ENCODE peak calls at places on chromosomes 5 and 9, in six cellular contexts. One of them, this sample, is unnamed.

GRCh38 chr5:151095341-151096000 is 14.6 kb upstream of the TNIP1 start:
- DNase-seq in Right ventricle myocardium superior: peak; percentile 71
- DNase-seq in NAMALWA: no peak
- DNase-seq in activated effector memory CD4-positive, alpha-beta T cell treated with anti-CD3 and anti-CD28 coated beads, Interleukin-2, amount 50 U/mL, for 16 hours: peak; percentile 67
- DNase-seq in anterior cingulate cortex: no peak
- DNase-seq in germinal center: no peak
- DNase-seq in this sample: peak; percentile 17

GRCh38 chr5:65672787-65673186 is 48.0 kb downstream of the SHLD3 start:
- DNase-seq in NAMALWA: no peak
- DNase-seq in activated effector memory CD4-positive, alpha-beta T cell treated with anti-CD3 and anti-CD28 coated beads, Interleukin-2, amount 50 U/mL, for 16 hours: no peak
- DNase-seq in anterior cingulate cortex: no peak
- DNase-seq in Right ventricle myocardium superior: no peak
- DNase-seq in germinal center: no peak
- DNase-seq in this sample: no peak

GRCh38 chr9:88378317-88378716 is 9.9 kb upstream of the SPIN1 start:
- DNase-seq in Right ventricle myocardium superior: no peak
- DNase-seq in activated effector memory CD4-positive, alpha-beta T cell treated with anti-CD3 and anti-CD28 coated beads, Interleukin-2, amount 50 U/mL, for 16 hours: no peak
- DNase-seq in anterior cingulate cortex: no peak
- DNase-seq in germinal center: no peak
- DNase-seq in NAMALWA: peak; percentile 36
- DNase-seq in this sample: peak; percentile 6

GRCh38 chr5:176770431-176770830 is 39.9 kb upstream of the UNC5A start:
- DNase-seq in NAMALWA: no peak
- DNase-seq in activated effector memory CD4-positive, alpha-beta T cell treated with anti-CD3 and anti-CD28 coated beads, Interleukin-2, amount 50 U/mL, for 16 hours: no peak
- DNase-seq in Right ventricle myocardium superior: no peak
- DNase-seq in germinal center: no peak
- DNase-seq in anterior cingulate cortex: no peak
- DNase-seq in this sample: no peak

GRCh38 chr5:150186137-150186536 is 3.7 kb upstream of the SLC6A7 start:
- DNase-seq in Right ventricle myocardium superior: no peak
- DNase-seq in anterior cingulate cortex: no peak
- DNase-seq in activated effector memory CD4-positive, alpha-beta T cell treated with anti-CD3 and anti-CD28 coated beads, Interleukin-2, amount 50 U/mL, for 16 hours: no peak
- DNase-seq in germinal center: no peak
- DNase-seq in NAMALWA: no peak
- DNase-seq in this sample: no peak

GRCh38 chr9:34310205-34310604 is 18.9 kb downstream of the KIF24 start:
- DNase-seq in Right ventricle myocardium superior: no peak
- DNase-seq in anterior cingulate cortex: no peak
- DNase-seq in germinal center: no peak
- DNase-seq in NAMALWA: no peak
- DNase-seq in activated effector memory CD4-positive, alpha-beta T cell treated with anti-CD3 and anti-CD28 coated beads, Interleukin-2, amount 50 U/mL, for 16 hours: no peak
- DNase-seq in this sample: no peak

GRCh38 chr5:108700928-108701327 is 46.8 kb upstream of the FER start:
- DNase-seq in Right ventricle myocardium superior: no peak
- DNase-seq in anterior cingulate cortex: no peak
- DNase-seq in NAMALWA: peak; percentile 43
- DNase-seq in germinal center: no peak
- DNase-seq in activated effector memory CD4-positive, alpha-beta T cell treated with anti-CD3 and anti-CD28 coated beads, Interleukin-2, amount 50 U/mL, for 16 hours: no peak
- DNase-seq in this sample: no peak

GRCh38 chr9:16217933-16218830 is 652.3 kb downstream of the BNC2 start:
- DNase-seq in germinal center: no peak
- DNase-seq in activated effector memory CD4-positive, alpha-beta T cell treated with anti-CD3 and anti-CD28 coated beads, Interleukin-2, amount 50 U/mL, for 16 hours: no peak
- DNase-seq in Right ventricle myocardium superior: no peak
- DNase-seq in anterior cingulate cortex: no peak
- DNase-seq in NAMALWA: no peak
- DNase-seq in this sample: no peak

GRCh38 chr5:138148811-138149210 is 9.6 kb upstream of the NME5 start:
- DNase-seq in NAMALWA: no peak
- DNase-seq in germinal center: no peak
- DNase-seq in Right ventricle myocardium superior: no peak
- DNase-seq in anterior cingulate cortex: no peak
- DNase-seq in activated effector memory CD4-positive, alpha-beta T cell treated with anti-CD3 and anti-CD28 coated beads, Interleukin-2, amount 50 U/mL, for 16 hours: no peak
- DNase-seq in this sample: no peak

GRCh38 chr9:19130436-19130835 is 3.1 kb upstream of the PLIN2 start:
- DNase-seq in germinal center: no peak
- DNase-seq in Right ventricle myocardium superior: no peak
- DNase-seq in anterior cingulate cortex: no peak
- DNase-seq in activated effector memory CD4-positive, alpha-beta T cell treated with anti-CD3 and anti-CD28 coated beads, Interleukin-2, amount 50 U/mL, for 16 hours: no peak
- DNase-seq in NAMALWA: no peak
- DNase-seq in this sample: no peak

GRCh38 chr9:69444021-69444420 is 119.0 kb downstream of the ENTREP1 start:
- DNase-seq in anterior cingulate cortex: no peak
- DNase-seq in Right ventricle myocardium superior: no peak
- DNase-seq in germinal center: no peak
- DNase-seq in NAMALWA: no peak
- DNase-seq in activated effector memory CD4-positive, alpha-beta T cell treated with anti-CD3 and anti-CD28 coated beads, Interleukin-2, amount 50 U/mL, for 16 hours: no peak
- DNase-seq in this sample: no peak

GRCh38 chr9:72304538-72304937 is 60.5 kb downstream of the ZFAND5 start:
- DNase-seq in NAMALWA: no peak
- DNase-seq in anterior cingulate cortex: no peak
- DNase-seq in Right ventricle myocardium superior: no peak
- DNase-seq in activated effector memory CD4-positive, alpha-beta T cell treated with anti-CD3 and anti-CD28 coated beads, Interleukin-2, amount 50 U/mL, for 16 hours: no peak
- DNase-seq in germinal center: no peak
- DNase-seq in this sample: no peak

GRCh38 chr9:36934478-36935065 is 99.5 kb downstream of the PAX5 start:
- DNase-seq in Right ventricle myocardium superior: no peak
- DNase-seq in germinal center: no peak
- DNase-seq in anterior cingulate cortex: no peak
- DNase-seq in NAMALWA: no peak
- DNase-seq in activated effector memory CD4-positive, alpha-beta T cell treated with anti-CD3 and anti-CD28 coated beads, Interleukin-2, amount 50 U/mL, for 16 hours: no peak
- DNase-seq in this sample: no peak

GRCh38 chr9:18216376-18216775 is 257.6 kb upstream of the ADAMTSL1 start:
- DNase-seq in Right ventricle myocardium superior: no peak
- DNase-seq in NAMALWA: no peak
- DNase-seq in activated effector memory CD4-positive, alpha-beta T cell treated with anti-CD3 and anti-CD28 coated beads, Interleukin-2, amount 50 U/mL, for 16 hours: no peak
- DNase-seq in germinal center: no peak
- DNase-seq in anterior cingulate cortex: no peak
- DNase-seq in this sample: no peak

GRCh38 chr9:107933042-107933441 is 443.5 kb upstream of the KLF4 start:
- DNase-seq in anterior cingulate cortex: no peak
- DNase-seq in germinal center: no peak
- DNase-seq in Right ventricle myocardium superior: no peak
- DNase-seq in NAMALWA: no peak
- DNase-seq in activated effector memory CD4-positive, alpha-beta T cell treated with anti-CD3 and anti-CD28 coated beads, Interleukin-2, amount 50 U/mL, for 16 hours: no peak
- DNase-seq in this sample: no peak

GRCh38 chr9:124594673-124595072 is 87.5 kb upstream of the NR5A1 start:
- DNase-seq in NAMALWA: no peak
- DNase-seq in anterior cingulate cortex: no peak
- DNase-seq in germinal center: no peak
- DNase-seq in Right ventricle myocardium superior: no peak
- DNase-seq in activated effector memory CD4-positive, alpha-beta T cell treated with anti-CD3 and anti-CD28 coated beads, Interleukin-2, amount 50 U/mL, for 16 hours: no peak
- DNase-seq in this sample: no peak

GRCh38 chr9:76371901-76372300 is 22.3 kb downstream of the RFK start:
- DNase-seq in activated effector memory CD4-positive, alpha-beta T cell treated with anti-CD3 and anti-CD28 coated beads, Interleukin-2, amount 50 U/mL, for 16 hours: no peak
- DNase-seq in NAMALWA: no peak
- DNase-seq in Right ventricle myocardium superior: no peak
- DNase-seq in anterior cingulate cortex: no peak
- DNase-seq in germinal center: no peak
- DNase-seq in this sample: no peak

GRCh38 chr5:56279979-56280378 is 46.8 kb upstream of the ANKRD55 start:
- DNase-seq in germinal center: no peak
- DNase-seq in anterior cingulate cortex: no peak
- DNase-seq in activated effector memory CD4-positive, alpha-beta T cell treated with anti-CD3 and anti-CD28 coated beads, Interleukin-2, amount 50 U/mL, for 16 hours: no peak
- DNase-seq in NAMALWA: no peak
- DNase-seq in Right ventricle myocardium superior: no peak
- DNase-seq in this sample: no peak

GRCh38 chr9:137130176-137130755 is 8.7 kb upstream of the GRIN1 start:
- DNase-seq in activated effector memory CD4-positive, alpha-beta T cell treated with anti-CD3 and anti-CD28 coated beads, Interleukin-2, amount 50 U/mL, for 16 hours: no peak
- DNase-seq in Right ventricle myocardium superior: peak; percentile 38
- DNase-seq in anterior cingulate cortex: no peak
- DNase-seq in germinal center: no peak
- DNase-seq in NAMALWA: no peak
- DNase-seq in this sample: no peak

GRCh38 chr5:100130307-100130706 is 404.9 kb upstream of the FAM174A start:
- DNase-seq in NAMALWA: no peak
- DNase-seq in activated effector memory CD4-positive, alpha-beta T cell treated with anti-CD3 and anti-CD28 coated beads, Interleukin-2, amount 50 U/mL, for 16 hours: no peak
- DNase-seq in germinal center: no peak
- DNase-seq in Right ventricle myocardium superior: no peak
- DNase-seq in anterior cingulate cortex: no peak
- DNase-seq in this sample: no peak

GRCh38 chr9:104028827-104029226 is 65.3 kb upstream of the SMC2 start:
- DNase-seq in germinal center: no peak
- DNase-seq in Right ventricle myocardium superior: no peak
- DNase-seq in NAMALWA: no peak
- DNase-seq in anterior cingulate cortex: no peak
- DNase-seq in activated effector memory CD4-positive, alpha-beta T cell treated with anti-CD3 and anti-CD28 coated beads, Interleukin-2, amount 50 U/mL, for 16 hours: no peak
- DNase-seq in this sample: no peak

GRCh38 chr5:142453801-142454381 is 129.1 kb upstream of the SPRY4 start:
- DNase-seq in anterior cingulate cortex: no peak
- DNase-seq in activated effector memory CD4-positive, alpha-beta T cell treated with anti-CD3 and anti-CD28 coated beads, Interleukin-2, amount 50 U/mL, for 16 hours: no peak
- DNase-seq in Right ventricle myocardium superior: no peak
- DNase-seq in NAMALWA: no peak
- DNase-seq in germinal center: no peak
- DNase-seq in this sample: no peak

GRCh38 chr9:97781902-97782301 is 71.1 kb upstream of the FOXE1 start:
- DNase-seq in anterior cingulate cortex: no peak
- DNase-seq in germinal center: no peak
- DNase-seq in Right ventricle myocardium superior: no peak
- DNase-seq in activated effector memory CD4-positive, alpha-beta T cell treated with anti-CD3 and anti-CD28 coated beads, Interleukin-2, amount 50 U/mL, for 16 hours: no peak
- DNase-seq in NAMALWA: no peak
- DNase-seq in this sample: no peak

GRCh38 chr5:32432633-32433032 is 11.9 kb downstream of the ZFR start:
- DNase-seq in Right ventricle myocardium superior: no peak
- DNase-seq in germinal center: no peak
- DNase-seq in NAMALWA: no peak
- DNase-seq in activated effector memory CD4-positive, alpha-beta T cell treated with anti-CD3 and anti-CD28 coated beads, Interleukin-2, amount 50 U/mL, for 16 hours: no peak
- DNase-seq in anterior cingulate cortex: no peak
- DNase-seq in this sample: no peak

GRCh38 chr9:15104826-15105420 is 194.7 kb upstream of the FREM1 start:
- DNase-seq in activated effector memory CD4-positive, alpha-beta T cell treated with anti-CD3 and anti-CD28 coated beads, Interleukin-2, amount 50 U/mL, for 16 hours: peak; percentile 65
- DNase-seq in germinal center: peak; percentile 8
- DNase-seq in Right ventricle myocardium superior: no peak
- DNase-seq in NAMALWA: peak; percentile 57
- DNase-seq in anterior cingulate cortex: no peak
- DNase-seq in this sample: no peak

GRCh38 chr5:123549256-123549904 is 37.4 kb downstream of the CSNK1G3 start:
- DNase-seq in germinal center: peak; percentile 27
- DNase-seq in Right ventricle myocardium superior: no peak
- DNase-seq in activated effector memory CD4-positive, alpha-beta T cell treated with anti-CD3 and anti-CD28 coated beads, Interleukin-2, amount 50 U/mL, for 16 hours: peak; percentile 81
- DNase-seq in anterior cingulate cortex: no peak
- DNase-seq in NAMALWA: peak; percentile 43
- DNase-seq in this sample: no peak

GRCh38 chr9:97176206-97176605 is 131.3 kb upstream of the CCDC180 start:
- DNase-seq in activated effector memory CD4-positive, alpha-beta T cell treated with anti-CD3 and anti-CD28 coated beads, Interleukin-2, amount 50 U/mL, for 16 hours: no peak
- DNase-seq in NAMALWA: no peak
- DNase-seq in anterior cingulate cortex: no peak
- DNase-seq in Right ventricle myocardium superior: no peak
- DNase-seq in germinal center: no peak
- DNase-seq in this sample: no peak

GRCh38 chr5:72388652-72389051 is 68.5 kb downstream of the PTCD2 start:
- DNase-seq in Right ventricle myocardium superior: peak; percentile 47
- DNase-seq in activated effector memory CD4-positive, alpha-beta T cell treated with anti-CD3 and anti-CD28 coated beads, Interleukin-2, amount 50 U/mL, for 16 hours: no peak
- DNase-seq in germinal center: no peak
- DNase-seq in NAMALWA: no peak
- DNase-seq in anterior cingulate cortex: no peak
- DNase-seq in this sample: no peak

GRCh38 chr9:35537898-35538297 is 48.0 kb downstream of the RUSC2 start:
- DNase-seq in Right ventricle myocardium superior: peak; percentile 67
- DNase-seq in germinal center: no peak
- DNase-seq in activated effector memory CD4-positive, alpha-beta T cell treated with anti-CD3 and anti-CD28 coated beads, Interleukin-2, amount 50 U/mL, for 16 hours: no peak
- DNase-seq in NAMALWA: no peak
- DNase-seq in anterior cingulate cortex: no peak
- DNase-seq in this sample: no peak

GRCh38 chr9:112174223-112174964 is 703 bp downstream of the SUSD1 start:
- DNase-seq in activated effector memory CD4-positive, alpha-beta T cell treated with anti-CD3 and anti-CD28 coated beads, Interleukin-2, amount 50 U/mL, for 16 hours: peak; percentile 89
- DNase-seq in anterior cingulate cortex: no peak
- DNase-seq in germinal center: peak; percentile 57
- DNase-seq in NAMALWA: peak; percentile 49
- DNase-seq in Right ventricle myocardium superior: peak; percentile 88
- DNase-seq in this sample: peak; percentile 85

GRCh38 chr5:66661149-66661548 is 65.0 kb downstream of the MAST4 start:
- DNase-seq in NAMALWA: no peak
- DNase-seq in Right ventricle myocardium superior: peak; percentile 54
- DNase-seq in anterior cingulate cortex: no peak
- DNase-seq in activated effector memory CD4-positive, alpha-beta T cell treated with anti-CD3 and anti-CD28 coated beads, Interleukin-2, amount 50 U/mL, for 16 hours: no peak
- DNase-seq in germinal center: no peak
- DNase-seq in this sample: no peak